ENCODE peak calls at places on chromosomes 11 and 22, in five cellular contexts. K, F, P, W and C are unnamed samples.

GRCh38 chr11:36449566-36450390 is 60.3 kb downstream of the TRAF6 start:
- DNase-seq in W (no peak), P (no peak), F (no peak), K (no peak), C (peak)

GRCh38 chr11:73359930-73360742 is 16.1 kb upstream of the RELT start:
- DNase-seq in W (no peak), P (peak), K (no peak), F (no peak), C (peak)

GRCh38 chr11:86138958-86139357 is 70.1 kb upstream of the PICALM start:
- DNase-seq in F (no peak), K (no peak), W (no peak), P (no peak), C (no peak)

GRCh38 chr11:7577883-7578242 is 64.1 kb downstream of the PPFIBP2 start:
- DNase-seq in W (no peak), P (no peak), F (no peak), K (no peak), C (no peak)

GRCh38 chr11:76506833-76507232 is 62.0 kb downstream of the EMSY start:
- DNase-seq in W (no peak), F (no peak), K (no peak), P (no peak), C (no peak)

GRCh38 chr11:133901999-133902398 is 54.8 kb downstream of the IGSF9B start:
- DNase-seq in W (no peak), P (no peak), F (no peak), K (no peak), C (no peak)

GRCh38 chr22:21447694-21448402 is 19.3 kb upstream of the TMEM191C start:
- DNase-seq in K (no peak), W (peak), P (peak), F (no peak), C (no peak)

GRCh38 chr11:46120711-46121327 is 435 bp downstream of the PHF21A start:
- DNase-seq in W (peak), K (peak), P (peak), F (no peak), C (no peak)

GRCh38 chr11:29305456-29306232 is 711.2 kb downstream of the KCNA4 start:
- DNase-seq in K (no peak), F (no peak), P (no peak), W (no peak), C (no peak)

GRCh38 chr11:64118871-64119495 is 46.9 kb downstream of the MACROD1 start:
- DNase-seq in W (no peak), F (no peak), P (no peak), K (no peak), C (no peak)

GRCh38 chr11:46920709-46921108 is 2.4 kb upstream of the LRP4 start:
- DNase-seq in P (no peak), F (no peak), W (peak), K (no peak), C (peak)

GRCh38 chr11:113977701-113978100 is 2.8 kb downstream of the HTR3A start:
- DNase-seq in P (no peak), F (no peak), K (no peak), W (no peak), C (no peak)

GRCh38 chr11:97979741-97980140 is 1041.0 kb upstream of the CNTN5 start:
- DNase-seq in W (no peak), P (no peak), K (no peak), F (no peak), C (peak)

GRCh38 chr11:20337526-20338154 is 25.9 kb upstream of the HTATIP2 start:
- DNase-seq in W (no peak), F (no peak), P (peak), K (no peak), C (peak)

GRCh38 chr11:64097468-64098317 is 62.0 kb downstream of the FLRT1 start:
- DNase-seq in P (no peak), F (no peak), K (no peak), W (peak), C (no peak)

GRCh38 chr11:109046284-109046992 is 375.6 kb upstream of the C11orf87 start:
- DNase-seq in P (peak), K (no peak), F (no peak), W (no peak), C (no peak)

GRCh38 chr11:19713221-19714092 is 820 bp downstream of the NAV2 start:
- DNase-seq in K (no peak), F (no peak), P (peak), W (peak), C (no peak)

GRCh38 chr11:82722236-82722635 is 11.4 kb downstream of the FAM181B start:
- DNase-seq in W (no peak), K (no peak), P (no peak), F (no peak), C (no peak)

DNA sequence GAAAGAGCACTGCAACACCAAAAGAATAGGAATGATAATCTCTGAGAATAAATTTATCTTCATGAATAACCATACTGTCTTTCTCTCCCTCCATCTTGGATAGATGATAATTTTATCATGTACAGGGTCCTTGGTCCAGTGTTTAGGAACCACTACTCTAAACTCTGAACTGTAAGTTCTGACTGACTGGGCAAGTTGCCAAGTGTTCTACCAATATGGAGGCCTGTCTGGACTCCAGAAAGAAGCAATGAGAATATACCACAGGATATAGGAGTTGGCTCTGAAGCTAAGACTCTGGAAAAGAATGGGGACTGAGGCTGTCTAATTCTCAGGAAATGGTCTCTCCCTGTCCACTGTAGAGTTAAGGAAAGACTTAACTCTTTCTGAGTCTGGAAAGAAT is 1.5 kb downstream of the FHIP1B start:
- DNase-seq in P (no peak), F (no peak), W (no peak), K (no peak), C (no peak)
- TF ChIP-seq CTCF in P (no peak), F (no peak), W (no peak), K (no peak), C (no peak)

DNA sequence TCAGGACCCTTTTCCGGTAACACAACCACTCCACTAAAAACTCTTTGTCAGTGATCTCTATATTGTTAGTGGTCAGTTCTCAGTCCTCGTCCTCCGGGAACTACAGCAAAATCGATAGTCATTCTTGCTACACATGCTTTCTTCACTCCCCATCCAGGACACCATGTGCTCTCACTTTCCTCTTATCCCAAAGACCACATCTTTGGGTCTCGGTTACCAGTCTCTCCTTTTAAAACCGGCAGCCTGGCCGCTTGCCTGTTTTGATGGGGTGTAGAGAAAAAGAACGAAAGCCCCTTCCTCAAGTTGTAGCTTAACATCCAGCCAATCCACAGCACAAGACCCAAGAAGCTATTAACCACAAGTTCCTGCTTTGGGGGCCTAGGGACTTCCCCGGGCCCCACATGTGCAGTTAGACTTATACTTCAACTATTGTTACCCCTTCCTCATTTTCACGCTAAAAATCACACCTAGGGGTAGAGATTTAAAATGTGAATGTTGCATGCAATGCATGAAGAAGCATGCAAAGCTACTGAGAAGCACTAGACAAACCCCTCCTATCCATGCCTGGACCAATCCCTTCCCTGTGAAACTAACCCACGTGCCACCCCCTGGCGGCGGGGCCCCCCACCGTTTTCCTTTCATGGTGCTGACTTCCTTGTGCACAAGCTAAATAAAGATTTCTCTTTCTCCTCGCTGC is 1.5 kb upstream of the TOLLIP start:
- DNase-seq in F (no peak), P (no peak), W (no peak), K (no peak), C (no peak)
- H3K4me3 ChIP-seq in F (peak), P (no peak), W (no peak), K (no peak), C (no peak)

DNA sequence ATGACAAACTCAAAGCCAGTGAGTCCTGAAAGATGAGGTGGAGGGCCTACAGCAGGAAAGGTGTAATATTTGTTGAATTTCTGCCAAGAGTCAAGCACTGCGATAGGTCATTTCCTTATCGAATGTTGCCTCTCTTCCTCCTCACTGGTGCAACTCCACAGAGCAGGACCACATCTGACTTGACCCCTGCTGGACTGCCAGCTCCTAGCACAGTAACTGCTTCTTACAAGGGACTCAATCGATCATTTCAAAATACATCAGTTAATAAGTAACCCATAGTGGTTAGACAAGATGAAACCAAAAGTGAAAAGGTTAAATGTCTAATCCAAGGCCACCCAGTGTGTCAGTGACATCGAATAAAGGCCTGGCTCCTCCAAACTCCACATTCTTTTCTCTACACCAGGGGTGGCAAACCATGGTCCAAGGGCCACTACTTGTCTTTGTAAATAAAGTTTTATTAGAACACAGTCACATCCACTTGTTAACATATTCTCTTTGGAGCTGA is 98.5 kb upstream of the CSNK2A3 start:
- DNase-seq in K (no peak), P (no peak), F (no peak), W (no peak), C (no peak)
- TF ChIP-seq CTCF in K (no peak), P (no peak), F (no peak), W (no peak), C (no peak)

GRCh38 chr11:32586576-32587190 is 3.1 kb downstream of the EIF3M start:
- DNase-seq in W (no peak), P (peak), K (no peak), F (no peak), C (no peak)
- H3K4me3 ChIP-seq in W (no peak), P (no peak), K (no peak), F (peak), C (no peak)

GRCh38 chr11:67354314-67355022 is 1.1 kb upstream of the POLD4 start:
- DNase-seq in W (no peak), P (peak), F (peak), K (peak), C (no peak)
- TF ChIP-seq CTCF in W (no peak), P (no peak), F (no peak), K (no peak), C (no peak)

GRCh38 chr22:39530136-39530535 is 2.4 kb downstream of the RPS19BP1 start:
- DNase-seq in K (no peak), W (no peak), P (no peak), F (no peak), C (no peak)

GRCh38 chr22:39532215-39533071 is at the start of gene RPS19BP1:
- DNase-seq in K (peak), F (peak), P (peak), W (peak), C (peak)

GRCh38 chr22:39529487-39529851 is 3.1 kb downstream of the RPS19BP1 start:
- DNase-seq in K (no peak), F (no peak), P (no peak), W (no peak), C (no peak)

GRCh38 chr22:39528681-39529486 is 3.7 kb downstream of the RPS19BP1 start:
- DNase-seq in F (no peak), W (peak), P (peak), K (peak), C (peak)

GRCh38 chr22:39530692-39531331 is 1.7 kb downstream of the RPS19BP1 start:
- DNase-seq in F (no peak), W (no peak), K (no peak), P (peak), C (no peak)
- H3K4me3 ChIP-seq in F (peak), W (no peak), K (no peak), P (no peak), C (no peak)

GRCh38 chr11:116042125-116042524 is 537.9 kb upstream of the CADM1 start:
- DNase-seq in K (no peak), F (no peak), W (no peak), P (no peak), C (no peak)

GRCh38 chr11:116046127-116046526 is 541.9 kb upstream of the CADM1 start:
- DNase-seq in W (no peak), K (peak), P (no peak), F (no peak), C (no peak)

GRCh38 chr11:116044946-116045345 is 540.7 kb upstream of the CADM1 start:
- DNase-seq in P (no peak), K (peak), W (no peak), F (no peak), C (no peak)

GRCh38 chr11:116044520-116044919 is 540.3 kb upstream of the CADM1 start:
- DNase-seq in W (no peak), K (peak), F (no peak), P (no peak), C (no peak)

DNA sequence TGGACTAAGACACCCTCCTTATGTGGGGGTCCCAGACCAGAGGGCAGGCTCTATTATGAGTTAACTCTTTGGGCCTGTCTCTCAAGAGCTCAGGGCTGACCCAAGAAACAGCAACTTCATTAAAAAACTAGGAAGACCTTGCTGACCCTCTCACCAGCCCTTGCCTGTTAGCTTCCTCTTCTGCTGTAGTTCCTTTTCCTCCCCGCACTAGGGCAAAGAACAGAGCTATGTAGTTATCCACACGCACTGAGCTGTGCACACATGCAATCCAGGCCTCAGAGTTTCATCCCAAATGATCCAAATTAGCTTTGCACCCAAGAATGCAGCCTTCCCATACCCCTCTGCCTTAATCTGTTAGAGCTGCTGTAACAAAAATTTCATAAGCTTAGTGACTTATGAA is 539.6 kb upstream of the CADM1 start:
- DNase-seq in F (no peak), W (no peak), P (no peak), K (no peak), C (no peak)
- TF ChIP-seq CTCF in F (no peak), W (no peak), P (no peak), K (no peak), C (no peak)

GRCh38 chr11:118909619-118910308 is 16.0 kb downstream of the BCL9L start:
- DNase-seq in F (no peak), W (no peak), P (no peak), K (no peak), C (no peak)

GRCh38 chr11:118908931-118909618 is 16.7 kb downstream of the BCL9L start:
- DNase-seq in F (no peak), K (no peak), P (peak), W (no peak), C (peak)

GRCh38 chr11:118911880-118912741 is 13.6 kb downstream of the BCL9L start:
- DNase-seq in K (peak), P (peak), F (peak), W (peak), C (peak)

GRCh38 chr11:118911113-118911879 is 14.4 kb downstream of the BCL9L start:
- DNase-seq in F (no peak), W (no peak), P (peak), K (no peak), C (no peak)

DNA sequence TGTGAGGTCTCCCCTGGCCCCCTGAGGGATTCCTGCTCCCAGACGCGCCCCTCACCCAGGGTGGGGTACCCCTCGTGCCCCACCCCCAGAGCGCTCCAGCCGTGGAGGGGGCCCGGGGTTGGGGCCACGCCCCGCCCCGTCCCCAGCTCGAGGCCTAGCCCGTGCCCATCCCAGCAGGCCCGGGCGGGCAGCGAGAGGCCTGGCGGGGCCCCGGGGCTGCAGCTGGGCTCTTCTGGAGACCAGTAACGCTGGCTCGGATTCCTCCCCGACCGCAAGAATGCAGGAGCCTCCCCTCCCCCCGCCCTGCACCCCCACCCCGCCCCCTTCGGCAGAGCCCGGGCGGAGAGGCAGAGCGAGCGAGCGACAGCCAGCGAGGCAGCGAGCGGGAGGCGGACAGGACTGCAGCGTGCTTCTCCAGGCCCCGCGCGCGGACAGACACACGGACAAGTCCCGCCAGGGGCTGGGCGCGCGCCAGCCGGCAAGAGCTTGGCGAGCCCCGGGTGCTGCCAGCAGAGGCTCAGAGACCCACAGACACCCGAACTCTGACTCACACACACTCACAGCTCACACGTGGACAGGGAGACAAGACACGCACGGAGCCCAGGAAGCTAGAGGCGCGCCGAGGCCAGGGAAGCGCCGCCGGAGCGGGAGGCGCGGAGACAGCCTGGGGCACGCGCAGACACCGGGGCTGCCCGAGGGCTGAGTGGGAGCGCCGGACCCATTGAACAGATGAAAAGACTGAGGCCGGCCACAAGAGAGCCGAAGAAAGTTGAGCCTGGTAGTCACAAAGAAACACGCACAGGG is 15.2 kb downstream of the BCL9L start:
- DNase-seq in P (peak), W (peak), K (peak), F (no peak), C (peak)
- H3K4me3 ChIP-seq in P (peak), W (peak), K (peak), F (peak), C (peak)

GRCh38 chr11:70522613-70523311 is 124.4 kb downstream of the CTTN start:
- DNase-seq in W (peak), P (peak), F (no peak), K (no peak), C (no peak)
- TF ChIP-seq CTCF in W (no peak), P (no peak), F (no peak), K (no peak), C (peak)